ENCODE peak calls at places on chromosomes 7 and 10, in seven cellular contexts. Y is uterus, K is dorsolateral prefrontal cortex, B is transverse colon, X is cardiac muscle cell, D is SK-N-SH, W is HCT116. M is an unnamed sample.

GRCh38 chr10:73644015-73644743 is 2.9 kb upstream of the MYOZ1 start:
- DNase-seq in B (peak), D (peak), Y (peak), W (peak), X (peak), K (peak), M (no peak)

GRCh38 chr10:24723788-24724380 is at the start of gene ARHGAP21:
- DNase-seq in B (peak), K (peak), Y (peak), D (peak), X (peak), W (no peak), M (no peak)

GRCh38 chr10:10785627-10786333 is 231.9 kb upstream of the CELF2 start:
- DNase-seq in K (no peak), D (no peak), Y (no peak), X (peak), W (no peak), B (no peak), M (no peak)

GRCh38 chr10:133163889-133164815 is 4.1 kb downstream of the KNDC1 start:
- DNase-seq in D (no peak), B (peak), K (peak), W (no peak), X (no peak), Y (peak), M (no peak)

GRCh38 chr10:133616371-133617130 is 10.0 kb downstream of the FRG2B start:
- DNase-seq in D (no peak), B (peak), W (no peak), K (no peak), X (no peak), Y (no peak), M (no peak)

GRCh38 chr7:22651534-22652243 is 75.3 kb upstream of the IL6 start:
- DNase-seq in W (no peak), B (no peak), K (no peak), X (peak), D (no peak), Y (no peak), M (no peak)

GRCh38 chr7:100089458-100090201 is 861 bp downstream of the COPS6 start:
- DNase-seq in K (no peak), Y (no peak), W (no peak), B (no peak), D (no peak), X (no peak), M (no peak)

GRCh38 chr7:120819861-120820260 is 38.1 kb downstream of the TSPAN12 start:
- DNase-seq in D (no peak), W (no peak), X (no peak), Y (no peak), K (no peak), B (no peak), M (no peak)

GRCh38 chr10:86017841-86018734 is 348.5 kb downstream of the GRID1 start:
- DNase-seq in W (no peak), D (no peak), K (peak), B (no peak), Y (no peak), X (no peak), M (peak)

GRCh38 chr10:131872011-131872836 is 28.6 kb upstream of the PPP2R2D start:
- DNase-seq in W (no peak), K (no peak), B (no peak), X (no peak), Y (no peak), D (no peak), M (no peak)

GRCh38 chr7:77457779-77458178 is 41.6 kb upstream of the GSAP start:
- DNase-seq in K (no peak), W (no peak), D (no peak), Y (no peak), X (no peak), B (no peak), M (no peak)

GRCh38 chr10:59907918-59908807 is 1.8 kb upstream of the CCDC6 start:
- DNase-seq in D (no peak), Y (peak), B (peak), K (peak), X (peak), W (peak), M (no peak)

DNA sequence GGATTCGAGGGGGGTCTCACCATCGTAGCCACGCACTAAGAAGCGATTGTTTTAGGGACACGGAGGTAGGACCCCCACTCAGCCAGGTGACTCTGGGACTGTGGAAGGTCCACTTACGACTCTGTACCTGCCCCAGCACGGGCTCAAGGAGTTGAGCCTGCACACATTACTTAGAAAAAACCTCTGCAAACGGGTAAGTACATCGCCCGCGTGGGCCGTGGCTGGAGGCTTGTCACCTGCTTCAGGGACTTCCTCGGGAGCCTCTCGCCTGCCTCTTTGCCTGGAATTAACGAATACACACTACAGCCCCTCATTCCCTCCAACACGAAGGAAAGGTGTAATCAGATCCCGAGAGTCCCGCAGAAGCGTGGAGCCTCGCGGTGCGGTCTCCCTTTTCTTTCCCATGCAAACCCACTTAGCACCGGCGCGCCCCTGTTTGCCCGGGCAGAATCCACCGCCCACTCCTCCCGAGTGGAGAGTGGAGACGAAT is 818 bp downstream of the PODXL start:
- DNase-seq in K (no peak), X (no peak), D (no peak), B (no peak), Y (no peak), W (no peak), M (no peak)
- H3K27ac ChIP-seq in K (no peak), X (no peak), D (no peak), B (peak), Y (peak), W (peak), M (no peak)

GRCh38 chr7:27897441-27897847 is 157.5 kb downstream of the TAX1BP1 start:
- DNase-seq in K (no peak), Y (no peak), B (no peak), X (no peak), W (no peak), D (no peak), M (no peak)

GRCh38 chr7:27899601-27900000 is 159.6 kb downstream of the TAX1BP1 start:
- DNase-seq in D (no peak), W (no peak), Y (no peak), X (no peak), B (no peak), K (no peak), M (no peak)

GRCh38 chr7:27895553-27895952 is 155.6 kb downstream of the TAX1BP1 start:
- DNase-seq in D (no peak), K (no peak), W (no peak), B (no peak), Y (no peak), X (no peak), M (no peak)

GRCh38 chr7:27898735-27899134 is 158.8 kb downstream of the TAX1BP1 start:
- DNase-seq in W (no peak), B (no peak), K (no peak), D (no peak), Y (no peak), X (no peak), M (no peak)

DNA sequence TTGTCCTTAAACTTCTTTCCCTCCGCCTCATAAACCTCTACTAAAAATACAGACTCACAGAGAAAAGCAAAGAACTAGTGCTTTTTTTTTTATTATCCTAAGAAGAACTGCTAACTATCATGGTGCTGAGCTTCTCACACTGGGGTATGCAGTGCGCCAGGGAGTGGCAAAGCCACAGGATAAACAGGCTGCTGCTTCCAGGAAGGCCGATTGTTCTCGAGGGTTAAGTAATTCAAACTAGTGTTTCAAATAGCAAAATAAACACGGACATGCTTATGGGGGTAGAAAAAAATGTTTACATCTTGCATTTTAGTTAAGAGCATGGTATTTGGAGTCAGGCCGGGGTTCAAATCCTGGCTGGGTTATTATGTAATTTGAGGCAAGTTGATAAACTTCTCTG is 157.0 kb downstream of the TAX1BP1 start:
- DNase-seq in X (no peak), B (no peak), K (no peak), D (no peak), Y (no peak), W (no peak), M (no peak)
- H3K27ac ChIP-seq in X (no peak), B (peak), K (no peak), D (no peak), Y (no peak), W (no peak), M (no peak)

GRCh38 chr7:38040831-38041230 is 120.4 kb downstream of the EPDR1 start:
- DNase-seq in D (peak), B (no peak), X (no peak), W (no peak), Y (no peak), K (no peak), M (no peak)
- H3K27ac ChIP-seq in D (peak), B (no peak), X (no peak), W (no peak), Y (no peak), K (no peak), M (no peak)

DNA sequence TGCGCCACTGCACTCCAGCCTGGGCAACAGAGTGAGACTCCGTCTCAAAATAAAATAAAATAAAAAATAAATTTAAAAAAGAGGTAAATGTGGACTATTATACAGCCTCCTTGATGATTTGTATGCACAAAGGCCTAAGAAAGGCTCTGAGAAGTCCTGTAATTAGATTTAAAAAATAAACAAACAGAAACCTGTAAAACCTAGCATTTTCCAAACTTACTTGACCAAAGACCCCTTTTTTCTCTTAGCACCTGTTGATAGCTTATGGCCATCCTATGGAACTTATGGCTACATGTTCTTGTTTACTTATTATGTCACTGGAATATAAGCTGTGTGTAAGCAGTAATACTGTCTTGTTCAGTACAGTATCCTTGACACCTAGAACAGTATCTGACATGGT is 5.7 kb downstream of the DNAJC2 start:
- DNase-seq in Y (no peak), K (no peak), B (no peak), X (no peak), W (no peak), D (no peak), M (no peak)
- H3K27ac ChIP-seq in Y (no peak), K (no peak), B (no peak), X (no peak), W (no peak), D (no peak), M (no peak)

GRCh38 chr7:91041901-91042457 is 222.3 kb upstream of the FZD1 start:
- DNase-seq in X (no peak), W (no peak), B (no peak), Y (no peak), K (no peak), D (no peak), M (no peak)

GRCh38 chr7:91043181-91043580 is 221.1 kb upstream of the FZD1 start:
- DNase-seq in B (no peak), K (no peak), W (no peak), X (no peak), Y (no peak), D (no peak), M (no peak)

GRCh38 chr7:91043924-91044660 is 220.1 kb upstream of the FZD1 start:
- DNase-seq in W (no peak), Y (no peak), D (no peak), B (no peak), X (no peak), K (no peak), M (no peak)

GRCh38 chr7:91034459-91035368 is 229.5 kb upstream of the FZD1 start:
- DNase-seq in W (peak), K (peak), Y (peak), B (peak), D (peak), X (peak), M (peak)

GRCh38 chr7:91039033-91039432 is 225.2 kb upstream of the FZD1 start:
- DNase-seq in B (no peak), W (no peak), X (no peak), K (no peak), Y (no peak), D (no peak), M (no peak)
- H3K27ac ChIP-seq in B (no peak), W (no peak), X (no peak), K (no peak), Y (no peak), D (no peak), M (no peak)

M was measured in caudate nucleus.